ENCODE peak calls at places on chromosomes 11 and 22, in nine cellular contexts. L is EL; D is stimulated activated CD4-positive, alpha-beta T cell treated with anti-CD3 and anti-CD28 coated beads, Interleukin-1b, Interleukin-23, amount 100 ng/mL, for 1 hour; O is NCI-H146; C is SHP77 treated with DMSO at 0.1 percent for 48 hours; Y is effector CD4-positive, alpha-beta T cell; T is activated CD8-positive, alpha-beta T cell treated with anti-CD3 and anti-CD28 coated beads for 36 hours; V is hypothalamus; K is CD8-positive, alpha-beta memory T cell. H is an unnamed sample.

GRCh38 chr11:528815-529728 is 6.3 kb downstream of the HRAS start:
- DNase-seq in L (no peak), D (no peak), O (peak; percentile 82), C (no peak), Y (no peak), T (no peak), V (no peak), K (no peak), H (no peak)

GRCh38 chr11:70742553-70743291 is 344.4 kb downstream of the CTTN start:
- DNase-seq in L (no peak), D (no peak), O (peak; percentile 72), C (no peak), Y (no peak), T (no peak), V (no peak), K (no peak), H (no peak)

GRCh38 chr11:117772360-117772759 is 24.7 kb downstream of the DSCAML1 start:
- DNase-seq in L (no peak), D (no peak), O (no peak), C (no peak), Y (no peak), T (no peak), V (no peak), K (no peak), H (no peak)

GRCh38 chr11:66112640-66113098 is 42.6 kb downstream of the PACS1 start:
- DNase-seq in L (peak; percentile 94), D (no peak), O (no peak), C (no peak), Y (no peak), T (no peak), V (no peak), K (no peak), H (no peak)

GRCh38 chr11:69912911-69913451 is 93.8 kb upstream of the FGF3 start:
- DNase-seq in L (peak; percentile 25), D (no peak), O (no peak), C (no peak), Y (no peak), T (peak; percentile 35), V (no peak), K (peak; percentile 27), H (no peak)

GRCh38 chr11:1782831-1783724 is 19.4 kb upstream of the CTSD start:
- DNase-seq in L (peak; percentile 67), D (no peak), O (no peak), C (no peak), Y (no peak), T (no peak), V (no peak), K (no peak), H (no peak)

GRCh38 chr22:44403930-44404329 is 91.2 kb upstream of the SHISAL1 start:
- DNase-seq in L (no peak), D (no peak), O (no peak), C (no peak), Y (no peak), T (no peak), V (no peak), K (peak; percentile 41), H (no peak)

GRCh38 chr22:40855960-40856512 is 403 bp downstream of the ST13 start:
- DNase-seq in L (peak; percentile 36), D (no peak), O (peak; percentile 27), C (peak; percentile 2), Y (no peak), T (peak; percentile 47), V (no peak), K (no peak), H (no peak)

GRCh38 chr22:41437198-41437597 is 9.4 kb downstream of the TOB2 start:
- DNase-seq in L (no peak), D (no peak), O (no peak), C (no peak), Y (no peak), T (no peak), V (no peak), K (no peak), H (no peak)

GRCh38 chr11:14358729-14359439 is at the start of gene RRAS2:
- DNase-seq in L (peak; percentile 81), D (peak; percentile 44), O (peak; percentile 20), C (no peak), Y (peak; percentile 65), T (peak; percentile 86), V (peak; percentile 26), K (peak; percentile 85), H (peak; percentile 75)

GRCh38 chr11:122107045-122107444 is 9.0 kb downstream of the BLID start:
- DNase-seq in L (no peak), D (no peak), O (no peak), C (no peak), Y (no peak), T (no peak), V (no peak), K (no peak), H (no peak)

GRCh38 chr11:30960387-30960992 is 374.3 kb upstream of the MPPED2 start:
- DNase-seq in L (no peak), D (no peak), O (peak; percentile 77), C (peak; percentile 32), Y (no peak), T (no peak), V (no peak), K (no peak), H (no peak)

GRCh38 chr11:1226226-1226961 is 3.5 kb downstream of the MUC5B start:
- DNase-seq in L (no peak), D (no peak), O (no peak), C (no peak), Y (no peak), T (no peak), V (no peak), K (peak; percentile 46), H (no peak)

GRCh38 chr22:45105281-45105700 is 58.4 kb upstream of the NUP50 start:
- DNase-seq in L (peak; percentile 70), D (no peak), O (peak; percentile 25), C (no peak), Y (no peak), T (no peak), V (no peak), K (no peak), H (no peak)

GRCh38 chr11:49405743-49406142 is 197.3 kb upstream of the FOLH1 start:
- DNase-seq in L (no peak), D (no peak), O (no peak), C (no peak), Y (no peak), T (no peak), V (no peak), K (no peak), H (no peak)

GRCh38 chr11:133887692-133888332 is 42.5 kb upstream of the SPATA19 start:
- DNase-seq in L (no peak), D (no peak), O (no peak), C (no peak), Y (no peak), T (no peak), V (no peak), K (no peak), H (no peak)

GRCh38 chr11:120719348-120719747 is 207.8 kb downstream of the GRIK4 start:
- DNase-seq in L (no peak), D (no peak), O (no peak), C (no peak), Y (no peak), T (no peak), V (no peak), K (no peak), H (no peak)

GRCh38 chr22:20552450-20552894 is 45.1 kb downstream of the MED15 start:
- DNase-seq in L (no peak), D (no peak), O (no peak), C (no peak), Y (no peak), T (no peak), V (no peak), K (no peak), H (no peak)

GRCh38 chr11:9249252-9249651 is 15.9 kb downstream of the DENND5A start:
- DNase-seq in L (no peak), D (no peak), O (no peak), C (no peak), Y (no peak), T (no peak), V (no peak), K (no peak), H (no peak)

GRCh38 chr11:57903441-57904123 is 120.1 kb upstream of the OR9Q1 start:
- DNase-seq in L (peak; percentile 4), D (no peak), O (no peak), C (no peak), Y (no peak), T (peak; percentile 59), V (no peak), K (no peak), H (no peak)

GRCh38 chr11:65826972-65827773 is 6.6 kb upstream of the SNX32 start:
- DNase-seq in L (no peak), D (no peak), O (no peak), C (no peak), Y (no peak), T (no peak), V (no peak), K (no peak), H (no peak)

GRCh38 chr11:122319011-122319410 is 203.0 kb upstream of the BLID start:
- DNase-seq in L (no peak), D (no peak), O (no peak), C (no peak), Y (no peak), T (no peak), V (no peak), K (no peak), H (no peak)

GRCh38 chr11:118223576-118223975 is 1.2 kb downstream of the JAML start:
- DNase-seq in L (no peak), D (no peak), O (no peak), C (no peak), Y (no peak), T (no peak), V (no peak), K (no peak), H (no peak)

GRCh38 chr22:23893957-23894709 is at the start of gene MIF:
- DNase-seq in L (peak; percentile 94), D (peak; percentile 87), O (peak; percentile 93), C (peak; percentile 90), Y (peak; percentile 90), T (peak; percentile 96), V (peak; percentile 88), K (peak; percentile 95), H (peak; percentile 99)

GRCh38 chr11:43923327-43924111 is 18.9 kb upstream of the C11orf96 start:
- DNase-seq in L (peak; percentile 46), D (no peak), O (no peak), C (no peak), Y (no peak), T (no peak), V (no peak), K (no peak), H (no peak)

GRCh38 chr11:68142028-68142412 is 20.8 kb upstream of the CHKA start:
- DNase-seq in L (no peak), D (no peak), O (no peak), C (no peak), Y (no peak), T (peak; percentile 87), V (no peak), K (peak; percentile 46), H (peak; percentile 26)

GRCh38 chr11:75655619-75656018 is 13.2 kb downstream of the MAP6 start:
- DNase-seq in L (peak; percentile 37), D (no peak), O (no peak), C (no peak), Y (no peak), T (no peak), V (no peak), K (no peak), H (no peak)

H was measured in natural killer cell.